ENCODE peak calls at places on chromosomes 1 and 21, in nine cellular contexts. E, U, B, A, G, O, V, P and Z are unnamed samples. For H3K9me3, the result is how much of the 10 kb centered on the place peaks cover.

GRCh38 chr21:43289966-43290365 is 121.2 kb downstream of the CRYAA start:
- DNase-seq in E (no peak), U (no peak), B (no peak), A (peak), G (no peak), O (no peak), V (no peak), P (no peak), Z (no peak)

GRCh38 chr1:220370041-220370700 is 97.9 kb upstream of the RAB3GAP2 start:
- DNase-seq in E (peak), U (no peak), B (peak), A (no peak), G (no peak), O (no peak), V (peak), P (no peak), Z (no peak)

GRCh38 chr1:94270801-94271203 is 33.4 kb upstream of the ARHGAP29 start:
- DNase-seq in E (peak), U (no peak), B (peak), A (no peak), G (no peak), O (no peak), V (no peak), P (no peak), Z (no peak)

GRCh38 chr1:212860713-212861581 is 2.9 kb downstream of the FLVCR1 start:
- DNase-seq in E (peak), U (no peak), B (peak), A (no peak), G (no peak), O (no peak), V (no peak), P (no peak), Z (no peak)

GRCh38 chr1:8727809-8728213 is 89.6 kb downstream of the RERE start:
- DNase-seq in E (no peak), U (no peak), B (no peak), A (peak), G (no peak), O (no peak), V (no peak), P (no peak), Z (no peak)

GRCh38 chr1:56639210-56639609 is 5.9 kb upstream of the PRKAA2 start:
- DNase-seq in E (peak), U (no peak), B (no peak), A (no peak), G (no peak), O (no peak), V (no peak), P (no peak), Z (no peak)

GRCh38 chr1:218459450-218459849 is 114.3 kb downstream of the TGFB2 start:
- DNase-seq in E (peak), U (no peak), B (no peak), A (peak), G (no peak), O (peak), V (no peak), P (no peak), Z (no peak)

GRCh38 chr1:96234299-96234698 is 487.3 kb upstream of the PTBP2 start:
- DNase-seq in E (peak), U (peak), B (peak), A (peak), G (no peak), O (peak), V (no peak), P (no peak), Z (no peak)

DNA sequence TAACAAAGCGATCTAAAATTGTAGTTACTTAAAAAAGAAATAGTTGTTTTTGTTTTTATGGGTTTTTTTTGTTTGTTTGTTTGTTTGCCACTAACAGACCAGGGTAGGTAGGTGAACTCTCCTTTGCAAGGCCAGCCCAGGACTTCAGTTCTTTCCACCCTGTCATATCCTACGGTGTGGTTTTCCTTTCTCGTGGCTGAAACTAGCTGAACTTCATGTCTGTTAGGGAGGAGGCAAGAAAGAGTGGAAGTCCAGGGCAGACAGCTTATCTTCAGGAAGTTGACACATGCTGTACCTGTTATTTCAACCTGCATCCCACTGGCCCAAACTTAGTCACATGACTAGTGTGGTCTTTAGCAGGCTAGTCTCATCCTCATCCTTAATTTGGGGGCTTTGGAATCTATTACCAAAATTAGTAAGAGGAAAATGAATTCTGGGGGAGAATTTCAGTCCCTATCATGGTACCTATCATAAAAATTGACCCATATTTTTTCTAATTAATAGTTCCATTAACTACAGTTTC is 62.9 kb upstream of the LRRC7 start:
- DNase-seq in E (no peak), U (no peak), B (no peak), A (no peak), G (no peak), O (no peak), V (no peak), P (no peak), Z (no peak)
- H3K9me3 ChIP-seq in E (under half), U (under half), B (under half), A (under half), G (under half), O (under half), V (under half), P (under half), Z (under half)

DNA sequence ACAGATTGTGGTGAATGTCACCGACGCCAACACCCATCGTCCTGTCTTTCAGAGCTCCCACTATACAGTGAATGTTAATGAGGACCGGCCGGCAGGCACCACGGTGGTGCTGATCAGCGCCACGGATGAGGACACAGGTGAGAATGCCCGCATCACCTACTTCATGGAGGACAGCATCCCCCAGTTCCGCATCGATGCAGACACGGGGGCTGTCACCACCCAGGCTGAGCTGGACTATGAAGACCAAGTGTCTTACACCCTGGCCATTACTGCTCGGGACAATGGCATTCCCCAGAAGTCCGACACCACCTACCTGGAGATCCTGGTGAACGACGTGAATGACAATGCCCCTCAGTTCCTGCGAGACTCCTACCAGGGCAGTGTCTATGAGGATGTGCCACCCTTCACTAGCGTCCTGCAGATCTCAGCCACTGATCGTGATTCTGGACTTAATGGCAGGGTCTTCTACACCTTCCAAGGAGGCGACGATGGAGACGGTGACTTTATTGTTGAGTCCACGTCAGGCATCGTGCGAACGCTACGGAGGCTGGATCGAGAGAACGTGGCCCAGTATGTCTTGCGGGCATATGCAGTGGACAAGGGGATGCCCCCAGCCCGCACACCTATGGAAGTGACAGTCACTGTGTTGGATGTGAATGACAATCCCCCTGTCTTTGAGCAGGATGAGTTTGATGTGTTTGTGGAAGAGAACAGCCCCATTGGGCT is 3.0 kb downstream of the CELSR2 start:
- DNase-seq in E (no peak), U (no peak), B (no peak), A (peak), G (no peak), O (peak), V (no peak), P (no peak), Z (no peak)
- H3K4me3 ChIP-seq in E (no peak), U (no peak), B (no peak), A (no peak), G (no peak), O (no peak), V (no peak), P (no peak), Z (no peak)

GRCh38 chr1:46772571-46772970 is 26.3 kb upstream of the CYP4B1 start:
- DNase-seq in E (no peak), U (no peak), B (no peak), A (peak), G (no peak), O (no peak), V (no peak), P (no peak), Z (no peak)
- H3K9me3 ChIP-seq in E (under half), U (under half), B (under half), A (under half), G (under half), O (under half), V (under half), P (under half), Z (under half)

DNA sequence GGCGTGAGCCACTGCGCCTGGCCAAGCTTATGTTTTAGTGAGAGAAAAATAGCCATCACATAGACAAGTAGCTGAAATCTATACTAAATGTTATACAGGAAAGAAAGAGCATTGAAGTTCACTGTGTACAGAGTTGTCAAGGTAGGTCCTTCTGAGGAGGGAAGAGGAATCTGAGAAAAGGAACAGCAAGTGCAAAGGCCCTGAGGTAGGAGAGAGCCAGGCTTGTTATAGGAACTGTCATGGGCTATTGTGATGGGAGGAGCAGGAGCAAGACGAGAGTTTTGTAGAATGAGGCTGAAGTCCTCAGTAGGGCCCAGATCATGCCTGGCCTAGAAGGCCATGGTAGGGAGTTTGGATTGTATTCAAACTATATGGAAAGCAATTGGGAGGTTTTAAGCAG is 4.6 kb downstream of the ZDHHC18 start:
- DNase-seq in E (no peak), U (no peak), B (no peak), A (no peak), G (no peak), O (no peak), V (no peak), P (no peak), Z (no peak)
- H3K4me3 ChIP-seq in E (no peak), U (no peak), B (no peak), A (no peak), G (no peak), O (no peak), V (no peak), P (no peak), Z (no peak)

DNA sequence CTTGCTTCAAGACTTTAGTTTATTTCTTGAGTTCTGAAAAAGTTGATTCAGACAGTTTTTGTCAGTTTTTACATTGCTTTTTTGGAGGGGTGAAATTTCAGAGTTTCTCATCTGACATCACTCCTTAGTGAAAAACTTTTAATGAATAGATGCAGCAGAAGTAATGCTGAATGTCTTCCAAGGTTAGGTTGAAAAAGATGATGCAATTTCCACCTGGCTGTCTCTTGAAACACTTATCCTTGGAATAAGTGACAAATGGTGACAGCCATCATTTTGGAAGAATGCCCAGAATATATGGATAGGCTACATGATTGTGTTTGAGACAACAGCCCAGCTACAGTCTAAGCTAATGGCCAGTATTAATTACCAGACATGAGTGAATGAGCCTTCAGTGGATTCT is 140.8 kb downstream of the ZNF644 start:
- DNase-seq in E (no peak), U (no peak), B (no peak), A (no peak), G (no peak), O (no peak), V (no peak), P (no peak), Z (no peak)
- H3K9me3 ChIP-seq in E (under half), U (under half), B (under half), A (under half), G (under half), O (under half), V (under half), P (under half), Z (under half)

GRCh38 chr1:39269791-39270342 is 65.4 kb downstream of the MACF1 start:
- DNase-seq in E (no peak), U (no peak), B (peak), A (no peak), G (no peak), O (no peak), V (peak), P (no peak), Z (peak)

GRCh38 chr1:39270368-39270767 is 65.9 kb downstream of the MACF1 start:
- DNase-seq in E (no peak), U (no peak), B (no peak), A (no peak), G (no peak), O (no peak), V (no peak), P (no peak), Z (no peak)

GRCh38 chr1:39268112-39268581 is 63.7 kb downstream of the MACF1 start:
- DNase-seq in E (peak), U (peak), B (peak), A (peak), G (no peak), O (no peak), V (no peak), P (no peak), Z (peak)

GRCh38 chr1:39269349-39269748 is 64.9 kb downstream of the MACF1 start:
- DNase-seq in E (no peak), U (no peak), B (no peak), A (no peak), G (no peak), O (no peak), V (no peak), P (no peak), Z (no peak)

GRCh38 chr1:39268906-39269305 is 64.4 kb downstream of the MACF1 start:
- DNase-seq in E (no peak), U (no peak), B (peak), A (no peak), G (no peak), O (no peak), V (no peak), P (no peak), Z (no peak)
- H3K4me3 ChIP-seq in E (peak), U (no peak), B (no peak), A (peak), G (no peak), O (peak), V (peak), P (no peak), Z (no peak)

DNA sequence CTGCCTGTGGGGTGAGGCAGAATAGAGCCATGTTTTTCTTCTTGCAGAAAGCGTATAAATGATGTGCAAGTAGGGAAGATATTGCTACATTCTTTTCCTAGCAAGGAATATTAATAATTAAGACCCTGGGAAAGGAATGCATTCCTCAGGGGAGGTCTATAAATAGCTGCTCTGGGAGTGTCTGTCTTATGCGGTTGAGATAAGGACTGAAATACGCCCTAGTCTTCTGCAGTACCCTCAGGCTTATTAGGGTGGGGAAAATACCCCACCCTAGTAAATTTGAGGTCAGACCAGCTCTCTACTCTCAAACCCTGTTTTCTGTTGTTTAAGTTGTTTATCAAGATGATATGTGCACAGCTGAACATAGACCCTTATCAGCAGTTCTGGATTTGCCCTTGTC is 155.9 kb upstream of the HMCN1 start:
- DNase-seq in E (no peak), U (no peak), B (no peak), A (no peak), G (no peak), O (no peak), V (no peak), P (no peak), Z (no peak)
- H3K9me3 ChIP-seq in E (under half), U (under half), B (under half), A (under half), G (under half), O (under half), V (under half), P (under half), Z (under half)

DNA sequence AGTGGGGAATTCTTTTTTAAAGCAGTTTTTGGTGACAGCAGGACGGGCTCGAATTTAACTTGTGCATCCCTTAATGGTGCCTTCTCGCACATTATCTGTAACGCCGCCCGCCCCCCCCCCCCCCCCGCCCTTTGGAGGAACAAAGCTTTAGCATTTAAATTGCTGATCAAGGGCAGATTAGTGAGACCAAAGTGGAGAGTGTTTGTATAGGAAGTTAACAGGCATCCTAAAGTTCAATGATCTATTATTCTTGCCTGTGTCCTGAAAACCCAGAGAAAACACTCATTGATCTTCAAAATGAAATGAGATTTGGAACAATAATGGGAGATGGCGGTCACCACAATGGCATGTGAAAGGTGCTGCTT is 2.3 kb downstream of the LMO4 start:
- DNase-seq in E (no peak), U (peak), B (no peak), A (no peak), G (no peak), O (no peak), V (no peak), P (no peak), Z (no peak)
- H3K4me3 ChIP-seq in E (peak), U (peak), B (peak), A (peak), G (peak), O (peak), V (peak), P (peak), Z (peak)

DNA sequence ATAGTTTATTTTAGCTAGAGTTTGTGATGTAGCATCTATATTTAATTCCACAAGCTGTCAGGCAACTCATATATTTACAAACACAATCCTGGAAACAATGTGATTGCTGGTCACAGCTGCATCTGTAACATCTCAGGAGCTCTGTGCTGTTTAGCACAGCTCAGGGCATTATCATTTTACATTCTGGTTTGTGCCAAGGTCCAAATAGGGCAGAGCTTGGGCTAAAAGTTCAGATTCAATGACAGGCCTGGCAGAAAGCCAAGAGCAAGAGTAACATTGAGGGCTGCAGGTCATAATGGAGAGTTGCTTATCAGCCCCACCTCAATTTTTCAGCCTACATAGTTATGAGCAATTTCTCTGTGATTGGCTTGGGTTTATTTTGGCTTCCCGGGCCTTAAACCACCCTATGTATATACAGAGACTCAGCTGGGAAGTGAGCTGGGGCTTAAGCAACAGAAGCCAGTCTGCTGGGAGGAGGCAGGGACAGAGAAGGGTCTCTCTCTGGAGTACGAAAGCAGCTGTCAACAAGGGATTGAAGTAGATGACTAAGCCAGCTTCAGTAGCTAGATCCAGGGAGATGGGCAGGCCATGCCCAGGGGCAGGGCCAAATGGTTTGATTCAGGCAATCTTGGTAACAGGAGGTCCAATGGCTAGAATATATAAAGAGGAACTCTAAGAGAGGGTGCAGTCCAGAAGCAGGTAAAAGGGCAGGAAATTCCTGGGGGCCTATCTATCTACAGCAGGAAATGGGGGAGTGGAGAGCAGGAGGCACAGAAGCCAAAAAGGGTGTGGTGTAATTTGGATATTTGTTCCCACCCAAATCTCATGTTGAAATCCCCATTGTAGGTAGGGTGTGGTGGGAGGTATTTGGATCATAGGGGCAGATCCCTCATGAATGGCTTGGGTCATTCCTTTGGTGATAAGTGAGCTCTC is 49.0 kb downstream of the BRINP2 start:
- DNase-seq in E (peak), U (peak), B (no peak), A (no peak), G (no peak), O (no peak), V (no peak), P (no peak), Z (no peak)
- H3K9me3 ChIP-seq in E (under half), U (under half), B (under half), A (under half), G (under half), O (under half), V (under half), P (under half), Z (under half)

GRCh38 chr1:54542120-54542961 is 5.7 kb upstream of the ACOT11 start:
- DNase-seq in E (peak), U (peak), B (peak), A (peak), G (peak), O (peak), V (no peak), P (peak), Z (peak)

GRCh38 chr1:54540891-54541290 is 7.1 kb upstream of the ACOT11 start:
- DNase-seq in E (no peak), U (no peak), B (no peak), A (no peak), G (no peak), O (no peak), V (no peak), P (no peak), Z (no peak)

GRCh38 chr1:54543729-54544496 is 4.1 kb upstream of the ACOT11 start:
- DNase-seq in E (peak), U (no peak), B (peak), A (no peak), G (no peak), O (no peak), V (no peak), P (no peak), Z (no peak)

GRCh38 chr1:54545916-54546635 is 2.0 kb upstream of the ACOT11 start:
- DNase-seq in E (no peak), U (no peak), B (no peak), A (no peak), G (no peak), O (no peak), V (no peak), P (no peak), Z (no peak)

DNA sequence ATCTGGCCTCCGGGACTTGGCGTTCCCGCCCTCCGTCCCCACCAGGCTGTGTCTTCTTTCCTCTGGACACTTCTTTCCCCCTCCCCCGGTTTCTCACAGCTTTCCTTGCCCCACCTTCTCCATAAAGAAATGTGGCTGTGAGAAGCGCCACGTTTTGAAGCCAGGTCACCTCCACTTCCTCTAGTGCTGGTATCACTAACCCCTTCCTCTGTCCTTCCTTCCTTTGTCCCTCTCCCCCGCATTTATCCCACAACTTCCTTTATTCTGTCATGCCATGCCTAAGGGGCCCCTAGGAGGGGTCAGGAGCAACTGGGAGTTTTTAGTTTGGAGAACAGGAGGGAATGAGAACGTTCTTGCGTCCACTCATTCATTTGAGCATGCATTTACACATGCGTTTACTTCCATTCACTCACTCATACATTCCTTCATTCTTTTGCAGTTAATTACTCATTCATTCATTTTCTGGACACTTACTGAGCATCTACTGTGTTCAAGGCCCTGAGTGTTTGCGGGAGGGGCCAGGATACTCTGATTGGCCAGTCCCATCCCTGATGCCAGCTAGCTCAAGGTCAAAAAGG is 5.0 kb upstream of the ACOT11 start:
- DNase-seq in E (peak), U (peak), B (peak), A (no peak), G (no peak), O (no peak), V (no peak), P (no peak), Z (no peak)
- H3K4me3 ChIP-seq in E (peak), U (peak), B (no peak), A (peak), G (no peak), O (no peak), V (peak), P (no peak), Z (no peak)